ENCODE peak calls at places on chromosomes 11 and 22, in six cellular contexts. K is epithelial cell of esophagus, Y is smooth muscle cell of the brain vasculature, G is RPMI7951, T is GM12865, F is stomach. S is an unnamed sample.

GRCh38 chr11:61635304-61635703 is 44.9 kb upstream of the DAGLA start:
- DNase-seq in Y (no peak), G (no peak), F (no peak), K (no peak), T (no peak), S (no peak)

GRCh38 chr11:65434057-65434666 is 11.6 kb downstream of the NEAT1 start:
- DNase-seq in G (no peak), F (no peak), T (no peak), K (peak), Y (no peak), S (peak)

GRCh38 chr11:13495929-13496328 is at the start of gene PTH:
- DNase-seq in K (no peak), F (no peak), T (no peak), Y (no peak), G (no peak), S (no peak)

GRCh38 chr11:78000193-78000592 is 5.7 kb upstream of the INTS4 start:
- DNase-seq in Y (no peak), F (peak), T (peak), G (peak), K (peak), S (peak)

GRCh38 chr22:45997077-45997774 is 20.3 kb upstream of the WNT7B start:
- DNase-seq in Y (peak), G (peak), F (peak), T (peak), K (peak), S (peak)

GRCh38 chr22:46579751-46580449 is 40.3 kb upstream of the GRAMD4 start:
- DNase-seq in K (no peak), G (no peak), F (no peak), Y (no peak), T (no peak), S (no peak)

GRCh38 chr11:110366234-110366633 is 63.5 kb upstream of the FDX1 start:
- DNase-seq in Y (no peak), T (no peak), F (peak), G (peak), K (peak), S (peak)

GRCh38 chr11:74636633-74637184 is 44.3 kb downstream of the POLD3 start:
- DNase-seq in T (no peak), G (peak), K (peak), F (no peak), Y (peak), S (peak)

GRCh38 chr11:44570411-44571155 is 5.1 kb downstream of the CD82 start:
- DNase-seq in G (no peak), Y (no peak), K (no peak), T (no peak), F (no peak), S (peak)

GRCh38 chr11:120893431-120894206 is 130.3 kb upstream of the TBCEL start:
- DNase-seq in F (no peak), G (no peak), K (peak), Y (no peak), T (peak), S (no peak)

GRCh38 chr11:44860967-44861828 is 89.5 kb downstream of the TP53I11 start:
- DNase-seq in T (no peak), Y (no peak), F (no peak), G (no peak), K (no peak), S (no peak)

S was measured in dermis blood vessel endothelial cell.